ENCODE peak calls at places on chromosomes 3 and 15, in five cellular contexts. F, M, S, Z and A are unnamed samples.

GRCh38 chr3:142019794-142020320 is 129.5 kb downstream of the TFDP2 start:
- DNase-seq in M (no peak), S (no peak), F (no peak), Z (no peak), A (no peak)

GRCh38 chr3:98646680-98647079 is 53.3 kb upstream of the CPOX start:
- DNase-seq in Z (no peak), F (no peak), M (no peak), S (no peak), A (no peak)

GRCh38 chr3:194130807-194131589 is 5.0 kb upstream of the HES1 start:
- DNase-seq in M (no peak), F (no peak), Z (peak; percentile 56), S (peak; percentile 62), A (no peak)

GRCh38 chr3:184409331-184409926 is 29.6 kb downstream of the CHRD start:
- DNase-seq in M (no peak), F (no peak), S (no peak), Z (no peak), A (no peak)

GRCh38 chr3:377158-377561 is 180.6 kb downstream of the CHL1 start:
- DNase-seq in F (no peak), S (no peak), M (no peak), Z (no peak), A (peak; percentile 14)

GRCh38 chr15:100860829-100861510 is 18.7 kb upstream of the ALDH1A3 start:
- DNase-seq in M (no peak), F (no peak), Z (no peak), S (no peak), A (no peak)

GRCh38 chr15:26128611-26129140 is 265.5 kb upstream of the ATP10A start:
- DNase-seq in F (no peak), S (no peak), Z (no peak), M (no peak), A (no peak)

GRCh38 chr3:129059311-129059975 is 1.1 kb upstream of the GP9 start:
- DNase-seq in S (no peak), F (no peak), Z (no peak), M (no peak), A (no peak)

GRCh38 chr3:133412511-133413165 is 12.8 kb downstream of the BFSP2 start:
- DNase-seq in Z (no peak), F (peak; percentile 27), M (no peak), S (no peak), A (no peak)

GRCh38 chr3:52887166-52887565 is 10.2 kb downstream of the STIMATE start:
- DNase-seq in M (no peak), S (no peak), Z (no peak), F (no peak), A (no peak)

GRCh38 chr3:71584216-71585061 is 911 bp upstream of the FOXP1 start:
- DNase-seq in S (peak; percentile 56), F (peak; percentile 57), Z (peak; percentile 38), M (peak; percentile 43), A (peak; percentile 78)
- TF ChIP-seq POLR2A in S (peak; percentile 57), F (no peak), Z (peak; percentile 28), M (no peak), A (peak; percentile 53)

GRCh38 chr15:63052128-63052826 is 9.7 kb downstream of the TPM1 start:
- DNase-seq in Z (no peak), M (no peak), S (no peak), F (no peak), A (peak; percentile 20)
- TF ChIP-seq POLR2A in Z (no peak), M (no peak), S (no peak), F (no peak), A (no peak)

GRCh38 chr3:39141211-39141995 is 12.0 kb downstream of the CSRNP1 start:
- DNase-seq in Z (peak; percentile 92), M (peak; percentile 72), F (no peak), S (peak; percentile 91), A (peak; percentile 67)
- TF ChIP-seq POLR2A in Z (peak; percentile 22), M (no peak), F (no peak), S (peak; percentile 8), A (no peak)

GRCh38 chr15:71666723-71667122 is 143.6 kb upstream of the NR2E3 start:
- DNase-seq in S (no peak), F (no peak), M (no peak), Z (no peak), A (no peak)

GRCh38 chr15:71669688-71670087 is 140.7 kb upstream of the NR2E3 start:
- DNase-seq in Z (no peak), M (no peak), F (no peak), S (no peak), A (no peak)

GRCh38 chr15:71662306-71662705 is 148.0 kb upstream of the NR2E3 start:
- DNase-seq in Z (no peak), S (no peak), F (no peak), M (no peak), A (no peak)

GRCh38 chr15:71664622-71665021 is 145.7 kb upstream of the NR2E3 start:
- DNase-seq in M (no peak), Z (no peak), F (no peak), S (no peak), A (no peak)

DNA sequence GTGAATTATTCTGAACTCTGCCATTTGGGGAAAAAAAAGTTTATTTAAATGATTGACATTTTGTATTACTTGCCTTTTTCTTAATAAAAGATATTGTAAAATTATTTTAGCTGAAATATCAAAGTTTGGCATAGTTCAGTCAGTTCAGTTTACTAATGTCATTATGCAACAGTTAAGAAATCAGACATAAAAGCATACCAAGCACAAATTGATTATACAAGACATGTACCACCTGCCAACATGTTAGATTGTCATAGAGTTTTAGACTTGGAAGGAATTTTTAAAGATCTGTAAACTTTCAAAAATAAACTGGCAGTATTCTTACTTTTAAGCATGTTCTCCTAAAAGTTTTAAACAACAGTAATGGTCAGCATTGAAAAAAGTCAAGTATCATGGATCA is 143.1 kb upstream of the NR2E3 start:
- DNase-seq in S (no peak), Z (no peak), F (no peak), M (no peak), A (no peak)
- TF ChIP-seq POLR2A in S (no peak), Z (no peak), F (no peak), M (no peak), A (no peak)

GRCh38 chr15:78808550-78808949 is 2.7 kb downstream of the ADAMTS7 start:
- DNase-seq in S (no peak), Z (no peak), F (peak; percentile 52), M (peak; percentile 76), A (peak; percentile 56)

GRCh38 chr15:78810003-78810376 is 1.3 kb downstream of the ADAMTS7 start:
- DNase-seq in Z (no peak), M (no peak), F (no peak), S (no peak), A (no peak)

GRCh38 chr15:78810377-78811123 is 714 bp downstream of the ADAMTS7 start:
- DNase-seq in M (peak; percentile 85), S (peak; percentile 50), Z (no peak), F (peak; percentile 41), A (no peak)

GRCh38 chr15:78811825-78812183 is 540 bp upstream of the ADAMTS7 start:
- DNase-seq in M (peak; percentile 35), S (no peak), Z (no peak), F (peak; percentile 26), A (no peak)

DNA sequence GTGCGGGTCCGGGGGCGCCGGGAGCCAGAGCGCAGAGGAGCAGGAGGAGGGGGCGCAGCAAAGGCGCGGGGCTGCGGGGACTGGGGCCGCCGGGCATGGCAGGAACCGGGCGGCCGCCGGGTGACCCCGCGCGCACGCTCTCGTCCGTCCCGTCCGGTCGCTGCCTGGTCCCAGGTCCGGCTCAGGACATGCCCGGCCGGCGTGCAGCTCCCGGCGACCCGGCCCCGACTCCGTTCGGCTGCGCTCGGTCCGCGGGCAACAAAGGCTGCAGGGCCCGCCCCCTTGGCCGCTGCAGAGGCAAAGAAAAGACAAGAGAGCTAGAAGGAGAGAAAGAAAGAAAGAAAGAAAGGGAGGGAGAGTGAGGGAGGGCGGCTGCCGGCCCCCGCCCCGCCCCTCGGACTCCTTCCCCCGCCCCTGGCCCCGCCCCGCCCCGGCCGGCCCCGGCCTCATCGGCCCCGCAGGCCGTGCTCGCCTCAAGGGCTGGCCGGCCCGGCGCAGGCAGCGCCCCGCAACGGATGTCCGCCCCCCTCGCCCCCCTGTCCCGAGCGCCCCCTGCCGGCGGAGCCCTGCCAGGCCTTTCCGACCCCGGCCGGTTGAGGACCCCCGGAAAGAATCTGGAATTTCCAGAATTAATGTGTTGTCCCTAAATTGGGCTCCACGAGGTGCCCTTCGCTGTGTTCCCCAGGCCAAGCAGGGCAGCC is at the start of gene ADAMTS7:
- DNase-seq in S (peak; percentile 69), M (peak; percentile 86), Z (peak; percentile 13), F (peak; percentile 78), A (peak; percentile 64)
- TF ChIP-seq POLR2A in S (no peak), M (no peak), Z (no peak), F (no peak), A (no peak)

DNA sequence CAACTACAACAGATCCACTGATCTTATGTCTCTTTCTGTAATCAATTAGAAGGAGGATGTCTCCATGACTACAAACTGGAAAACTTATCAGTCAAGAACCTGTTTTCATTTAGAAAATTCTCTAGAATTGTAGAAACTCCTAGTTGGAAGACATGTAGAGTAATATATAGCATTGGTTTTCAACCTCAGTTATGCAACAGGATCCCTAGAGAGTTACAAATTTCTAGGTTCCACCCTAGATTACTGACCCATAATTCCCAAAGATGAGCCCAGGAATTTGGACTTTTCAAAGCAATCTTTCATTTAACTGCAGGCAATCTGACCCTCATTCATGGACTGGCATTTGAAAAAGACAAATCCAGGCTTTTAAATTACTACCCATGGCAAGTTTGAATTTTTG is 116.9 kb upstream of the RAP2B start:
- DNase-seq in M (no peak), F (no peak), Z (no peak), S (no peak), A (no peak)
- TF ChIP-seq POLR2A in M (no peak), F (no peak), Z (no peak), S (no peak), A (no peak)

GRCh38 chr3:150372320-150373118 is 35.6 kb upstream of the TSC22D2 start:
- DNase-seq in F (no peak), Z (no peak), S (no peak), M (no peak), A (no peak)
- TF ChIP-seq POLR2A in F (no peak), Z (no peak), S (no peak), M (no peak), A (no peak)

DNA sequence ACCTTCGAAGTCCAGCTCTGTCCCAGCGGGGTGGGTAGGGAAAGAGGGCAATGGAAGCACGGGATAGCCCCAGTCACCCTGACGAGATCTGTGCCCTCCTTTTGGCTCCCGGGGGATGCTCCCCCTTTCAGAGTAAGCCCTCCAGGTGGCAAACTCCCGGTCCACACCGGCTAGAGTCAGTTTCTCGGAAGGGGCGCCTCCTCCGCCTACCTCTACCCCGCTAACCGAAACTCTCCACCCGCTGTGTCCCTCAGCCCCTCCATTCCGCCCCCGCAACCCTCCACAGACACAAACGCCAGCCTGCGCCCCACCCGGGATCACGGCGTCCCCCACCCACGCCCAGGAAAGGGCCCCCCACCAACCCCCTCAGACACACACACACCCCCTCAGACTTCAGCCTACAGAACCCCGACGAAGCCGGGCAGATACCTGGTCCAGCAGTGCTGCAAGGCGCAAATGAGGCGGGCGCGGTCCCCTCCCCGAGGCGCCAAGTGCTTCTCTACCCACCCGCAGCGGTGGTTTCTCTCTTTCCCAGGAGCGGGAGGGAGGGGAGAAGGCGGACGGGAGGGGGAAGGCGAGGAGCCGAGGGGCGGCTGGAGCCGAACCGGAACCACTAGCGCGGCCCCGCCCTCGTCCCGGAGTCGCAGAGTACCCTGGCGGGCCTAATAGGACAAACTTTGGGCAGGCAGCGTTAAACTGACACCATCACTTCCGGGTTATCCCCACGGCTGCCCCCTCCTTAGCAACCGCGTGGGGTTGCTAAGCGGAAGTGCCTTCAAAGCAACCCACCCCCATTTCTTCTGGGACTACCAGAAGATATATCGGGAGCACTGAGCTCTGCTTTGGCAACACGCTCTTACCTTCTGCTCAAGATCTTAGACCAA is at the start of gene CSNK1G1:
- DNase-seq in S (peak; percentile 93), F (peak; percentile 98), Z (peak; percentile 92), M (peak; percentile 97), A (peak; percentile 93)
- TF ChIP-seq POLR2A in S (peak; percentile 43), F (no peak), Z (peak; percentile 41), M (no peak), A (peak; percentile 41)